ENCODE peak calls at places on chromosomes 6 and 20, in six cellular contexts. B is astrocyte, Q is right atrium auricular region, T is AG10803, L is A549, V is psoas muscle. K is an unnamed sample.

GRCh38 chr6:12890171-12890790 is 173.7 kb downstream of the PHACTR1 start:
- DNase-seq in B (no peak), Q (no peak), T (no peak), L (no peak), V (no peak), K (no peak)

GRCh38 chr6:45806172-45806571 is 209.5 kb downstream of the CLIC5 start:
- DNase-seq in B (no peak), Q (no peak), T (no peak), L (no peak), V (no peak), K (no peak)

GRCh38 chr6:45169815-45170214 is 158.3 kb upstream of the RUNX2 start:
- DNase-seq in B (no peak), Q (no peak), T (no peak), L (no peak), V (no peak), K (no peak)

GRCh38 chr20:20624914-20625313 is 87.5 kb downstream of the RALGAPA2 start:
- DNase-seq in B (no peak), Q (no peak), T (no peak), L (no peak), V (no peak), K (no peak)

GRCh38 chr6:31530659-31531058 is 1.9 kb downstream of the MCCD1 start:
- DNase-seq in B (no peak), Q (no peak), T (no peak), L (no peak), V (no peak), K (no peak)

GRCh38 chr20:18091624-18092023 is 33.9 kb upstream of the OVOL2 start:
- DNase-seq in B (no peak), Q (no peak), T (no peak), L (no peak), V (no peak), K (no peak)

GRCh38 chr6:14706378-14706929 is 539.4 kb upstream of the JARID2 start:
- DNase-seq in B (peak), Q (peak), T (peak), L (no peak), V (peak), K (peak)

GRCh38 chr20:7264137-7264536 is 496.7 kb downstream of the BMP2 start:
- DNase-seq in B (no peak), Q (no peak), T (no peak), L (no peak), V (no peak), K (no peak)

GRCh38 chr6:44655368-44656342 is 268.1 kb downstream of the CDC5L start:
- DNase-seq in B (no peak), Q (peak), T (peak), L (peak), V (peak), K (no peak)

GRCh38 chr20:47574616-47575401 is 73.1 kb downstream of the NCOA3 start:
- DNase-seq in B (no peak), Q (no peak), T (no peak), L (peak), V (no peak), K (no peak)

GRCh38 chr20:25692499-25692898 is 4.2 kb downstream of the ZNF337 start:
- DNase-seq in B (no peak), Q (no peak), T (peak), L (no peak), V (no peak), K (no peak)

GRCh38 chr6:31479151-31479932 is 18.6 kb upstream of the MICB start:
- DNase-seq in B (no peak), Q (no peak), T (no peak), L (no peak), V (no peak), K (no peak)

GRCh38 chr6:138977646-138978167 is 10.3 kb downstream of the REPS1 start:
- DNase-seq in B (no peak), Q (no peak), T (no peak), L (no peak), V (no peak), K (no peak)

GRCh38 chr20:17628101-17628841 is 53.8 kb downstream of the RRBP1 start:
- DNase-seq in B (no peak), Q (no peak), T (no peak), L (no peak), V (peak), K (no peak)

GRCh38 chr20:58133020-58133419 is 95.4 kb downstream of the ANKRD60 start:
- DNase-seq in B (no peak), Q (peak), T (no peak), L (no peak), V (no peak), K (no peak)

GRCh38 chr20:23152902-23153301 is 66.8 kb upstream of the CD93 start:
- DNase-seq in B (no peak), Q (peak), T (no peak), L (no peak), V (no peak), K (no peak)

GRCh38 chr6:36752886-36753506 is 55.4 kb downstream of the RAB44 start:
- DNase-seq in B (no peak), Q (no peak), T (no peak), L (no peak), V (peak), K (no peak)

GRCh38 chr6:11732036-11732545 is 46.5 kb downstream of the ADTRP start:
- DNase-seq in B (no peak), Q (peak), T (peak), L (no peak), V (peak), K (peak)

GRCh38 chr6:167937948-167938911 is 59.2 kb upstream of the KIF25 start:
- DNase-seq in B (no peak), Q (no peak), T (peak), L (no peak), V (no peak), K (no peak)

GRCh38 chr6:34490390-34491090 is 24.7 kb downstream of the PACSIN1 start:
- DNase-seq in B (no peak), Q (no peak), T (no peak), L (no peak), V (no peak), K (no peak)

GRCh38 chr20:10447028-10447427 is 11.9 kb downstream of the SLX4IP start:
- DNase-seq in B (peak), Q (no peak), T (peak), L (peak), V (no peak), K (peak)

GRCh38 chr6:138159246-138159645 is 2.5 kb upstream of the ARFGEF3 start:
- DNase-seq in B (no peak), Q (no peak), T (no peak), L (no peak), V (no peak), K (no peak)

GRCh38 chr6:130680118-130680517 is 147.1 kb upstream of the SMLR1 start:
- DNase-seq in B (peak), Q (no peak), T (peak), L (no peak), V (no peak), K (no peak)

GRCh38 chr6:43665376-43665775 is 20.5 kb downstream of the RSPH9 start:
- DNase-seq in B (peak), Q (no peak), T (peak), L (no peak), V (no peak), K (no peak)

GRCh38 chr6:100678027-100678426 is 203.1 kb downstream of the ASCC3 start:
- DNase-seq in B (no peak), Q (no peak), T (no peak), L (no peak), V (no peak), K (no peak)
- TF ChIP-seq CTCF in B (no peak), Q (peak), T (peak), L (peak), V (no peak), K (no peak)

GRCh38 chr20:3932277-3933073 is 43.3 kb downstream of the PANK2 start:
- DNase-seq in B (no peak), Q (no peak), T (peak), L (no peak), V (no peak), K (no peak)

GRCh38 chr20:3934628-3935027 is 45.4 kb downstream of the PANK2 start:
- DNase-seq in B (no peak), Q (no peak), T (peak), L (no peak), V (no peak), K (no peak)

GRCh38 chr20:3935295-3935955 is 46.2 kb downstream of the PANK2 start:
- DNase-seq in B (no peak), Q (no peak), T (peak), L (no peak), V (peak), K (no peak)

GRCh38 chr20:3931664-3932063 is 42.5 kb downstream of the PANK2 start:
- DNase-seq in B (peak), Q (peak), T (peak), L (no peak), V (no peak), K (no peak)

GRCh38 chr20:3933126-3933684 is 44.0 kb downstream of the PANK2 start:
- DNase-seq in B (no peak), Q (no peak), T (no peak), L (no peak), V (no peak), K (no peak)
- H3K4me3 ChIP-seq in B (no peak), Q (no peak), T (peak), L (no peak), V (peak), K (no peak)

GRCh38 chr20:1429143-1429728 is 36.4 kb upstream of the FKBP1A start:
- DNase-seq in B (no peak), Q (no peak), T (no peak), L (no peak), V (no peak), K (no peak)

GRCh38 chr20:1430004-1430451 is 36.6 kb downstream of the NSFL1C start:
- DNase-seq in B (no peak), Q (no peak), T (peak), L (no peak), V (no peak), K (peak)

GRCh38 chr20:1426231-1426849 is 33.5 kb upstream of the FKBP1A start:
- DNase-seq in B (no peak), Q (no peak), T (no peak), L (no peak), V (no peak), K (no peak)

GRCh38 chr20:1424336-1424735 is 31.5 kb upstream of the FKBP1A start:
- DNase-seq in B (peak), Q (no peak), T (peak), L (no peak), V (no peak), K (no peak)

DNA sequence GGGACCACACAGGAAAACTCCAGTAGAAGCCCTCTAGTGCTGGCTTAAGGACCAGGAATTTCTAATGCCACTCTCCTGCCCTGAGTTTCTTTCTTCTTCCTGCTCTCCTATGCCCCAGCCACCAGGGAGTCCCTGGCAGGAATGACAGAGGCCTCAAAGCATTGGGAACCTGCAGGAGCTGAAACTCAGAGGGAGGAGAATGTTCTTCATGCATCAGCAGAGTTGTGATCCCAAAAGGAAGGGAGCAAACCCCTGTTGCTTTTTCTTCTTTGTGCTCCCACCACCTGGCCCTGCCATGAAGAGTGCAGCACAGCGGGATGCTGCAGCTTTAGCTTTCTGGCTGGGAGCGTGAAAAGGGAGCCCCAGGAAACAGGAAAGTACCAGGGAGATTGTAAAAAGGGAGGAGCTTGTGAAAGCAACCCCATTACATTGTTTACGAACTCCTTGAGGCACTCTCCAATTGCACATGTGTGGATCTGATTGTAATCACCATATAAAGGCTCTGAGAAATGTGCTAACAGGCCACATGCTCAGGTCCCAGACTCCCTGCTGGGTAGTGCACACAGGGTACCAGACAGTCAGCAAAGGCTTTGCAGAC is 34.7 kb upstream of the FKBP1A start:
- DNase-seq in B (no peak), Q (no peak), T (peak), L (no peak), V (no peak), K (no peak)
- TF ChIP-seq CTCF in B (no peak), Q (no peak), T (peak), L (no peak), V (no peak), K (peak)

DNA sequence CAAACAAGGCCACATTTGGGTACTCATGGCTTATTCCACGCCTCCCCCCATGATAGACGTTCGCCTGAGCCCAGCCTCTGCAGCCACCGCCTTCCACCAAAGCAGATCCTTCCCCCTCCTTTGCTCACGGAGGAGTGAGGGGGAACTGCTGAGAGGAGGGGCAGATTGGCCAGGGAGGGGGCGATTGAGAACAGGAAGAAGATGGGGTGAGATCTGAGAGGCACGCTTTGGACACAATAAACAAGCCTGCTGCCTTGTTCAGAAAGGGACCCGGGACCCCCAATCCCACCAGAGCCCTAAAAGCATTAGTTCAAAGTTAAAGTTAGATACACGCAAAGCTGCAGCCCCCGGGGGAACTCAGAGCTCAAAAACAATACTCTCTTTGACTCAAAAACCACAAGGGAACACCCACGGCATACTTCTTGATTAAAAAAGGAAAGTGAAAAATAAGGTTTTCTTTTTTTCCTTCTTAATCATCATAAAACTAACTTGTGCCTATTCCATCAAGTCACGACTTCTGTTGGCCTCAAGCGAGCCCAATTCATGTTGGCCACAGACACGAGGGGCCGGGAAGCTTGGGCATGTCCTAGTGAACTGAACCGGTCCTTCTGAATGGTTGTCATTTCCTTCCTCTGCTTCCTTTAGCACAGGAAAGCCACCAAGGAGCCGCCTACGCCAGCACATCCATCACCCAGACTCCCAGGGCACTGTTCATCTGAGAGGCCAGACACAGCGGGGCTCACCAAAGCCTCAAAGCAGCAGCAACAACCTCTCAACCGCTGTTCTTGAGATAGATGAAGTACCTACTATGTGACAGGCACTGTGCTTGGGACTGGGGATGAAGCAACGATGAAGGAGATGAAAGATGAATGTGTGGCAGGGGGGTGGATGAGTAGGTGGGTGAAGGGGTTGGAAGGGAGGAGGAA is 44.7 kb downstream of the NFATC2 start:
- DNase-seq in B (peak), Q (no peak), T (no peak), L (no peak), V (peak), K (no peak)
- H3K4me3 ChIP-seq in B (no peak), Q (no peak), T (no peak), L (no peak), V (no peak), K (no peak)

DNA sequence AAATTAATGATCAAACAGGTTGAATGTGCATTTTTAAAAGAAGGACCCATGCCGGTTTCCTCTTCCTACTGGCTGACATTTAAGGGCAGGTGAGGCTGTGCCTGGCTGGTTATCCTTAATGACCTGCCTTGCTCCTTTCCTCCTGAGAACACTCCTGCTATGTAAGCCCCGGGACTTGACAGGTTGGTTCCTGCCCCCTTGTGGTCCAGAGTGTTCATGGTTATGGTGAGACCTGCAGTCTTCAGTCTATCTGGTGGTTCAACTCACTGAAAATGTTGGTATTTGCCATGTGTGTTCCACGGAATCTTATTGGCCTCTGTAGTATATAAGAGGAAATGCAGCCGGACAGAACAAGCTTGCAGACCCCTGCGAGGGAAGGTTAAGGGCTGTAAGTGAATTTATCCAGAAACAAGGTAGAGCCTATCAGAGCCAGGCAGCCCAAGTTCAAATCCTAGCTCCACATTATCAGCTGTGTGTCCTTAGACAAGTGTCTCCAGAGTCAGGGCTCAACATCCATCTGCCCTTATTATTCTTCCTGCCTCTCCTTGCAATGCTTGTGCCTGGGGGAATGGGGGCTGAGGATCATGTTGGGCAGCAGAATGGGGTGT is 5.2 kb upstream of the BPIFA3 start:
- DNase-seq in B (peak), Q (no peak), T (peak), L (peak), V (no peak), K (no peak)
- TF ChIP-seq CTCF in B (peak), Q (peak), T (peak), L (peak), V (no peak), K (peak)

K was measured in AG09309.